ENCODE peak calls at places on chromosomes 7 and 10, in five cellular contexts. B, I, Q, Z and E are unnamed samples.

GRCh38 chr7:140029072-140029471 is 33.7 kb downstream of the PARP12 start:
- DNase-seq in Q (no peak), Z (no peak), I (no peak), B (no peak), E (no peak)

GRCh38 chr10:4646546-4646945 is 179.5 kb upstream of the AKR1E2 start:
- DNase-seq in Z (no peak), Q (no peak), B (no peak), I (no peak), E (no peak)

GRCh38 chr10:13115832-13116793 is 16.1 kb downstream of the OPTN start:
- DNase-seq in Q (no peak), B (no peak), I (peak; percentile 59), Z (no peak), E (no peak)

GRCh38 chr10:116888380-116889055 is 39.2 kb downstream of the ENO4 start:
- DNase-seq in Q (peak; percentile 61), Z (no peak), B (peak; percentile 56), I (peak; percentile 83), E (no peak)

GRCh38 chr10:128879030-128879429 is 588.0 kb upstream of the MGMT start:
- DNase-seq in I (no peak), B (no peak), Q (no peak), Z (no peak), E (no peak)

GRCh38 chr10:101694056-101694673 is 805 bp downstream of the FBXW4 start:
- DNase-seq in B (no peak), Z (peak; percentile 58), Q (peak; percentile 76), I (peak; percentile 84), E (peak; percentile 88)

GRCh38 chr10:103653581-103654020 is 160.1 kb downstream of the NEURL1 start:
- DNase-seq in I (peak; percentile 75), Z (no peak), Q (no peak), B (no peak), E (no peak)

GRCh38 chr7:101238226-101239182 is 902 bp upstream of the CLDN15 start:
- DNase-seq in B (no peak), I (peak; percentile 56), Q (no peak), Z (no peak), E (no peak)

GRCh38 chr7:98165827-98166667 is 45.2 kb upstream of the BHLHA15 start:
- DNase-seq in B (peak; percentile 7), Q (peak; percentile 46), I (peak; percentile 78), Z (peak; percentile 45), E (peak; percentile 10)

GRCh38 chr7:32536585-32536984 is 41.3 kb downstream of the AVL9 start:
- DNase-seq in Z (no peak), Q (peak; percentile 43), B (peak; percentile 29), I (no peak), E (no peak)

GRCh38 chr7:65285906-65286864 is 87.5 kb upstream of the ZNF92 start:
- DNase-seq in Q (no peak), Z (no peak), B (no peak), I (no peak), E (no peak)

GRCh38 chr7:98555403-98555802 is 61.7 kb upstream of the NPTX2 start:
- DNase-seq in Q (no peak), I (peak; percentile 75), B (no peak), Z (no peak), E (no peak)

GRCh38 chr7:104106106-104106505 is 101.7 kb downstream of the ORC5 start:
- DNase-seq in Z (no peak), B (no peak), I (no peak), Q (no peak), E (no peak)
- TF ChIP-seq POLR2A in Z (no peak), B (no peak), I (no peak), Q (no peak), E (no peak)

GRCh38 chr10:50992972-50993766 is 81.1 kb upstream of the PRKG1 start:
- DNase-seq in I (no peak), B (no peak), Q (no peak), Z (peak; percentile 29), E (no peak)
- TF ChIP-seq POLR2A in I (no peak), B (no peak), Q (no peak), Z (no peak), E (no peak)

DNA sequence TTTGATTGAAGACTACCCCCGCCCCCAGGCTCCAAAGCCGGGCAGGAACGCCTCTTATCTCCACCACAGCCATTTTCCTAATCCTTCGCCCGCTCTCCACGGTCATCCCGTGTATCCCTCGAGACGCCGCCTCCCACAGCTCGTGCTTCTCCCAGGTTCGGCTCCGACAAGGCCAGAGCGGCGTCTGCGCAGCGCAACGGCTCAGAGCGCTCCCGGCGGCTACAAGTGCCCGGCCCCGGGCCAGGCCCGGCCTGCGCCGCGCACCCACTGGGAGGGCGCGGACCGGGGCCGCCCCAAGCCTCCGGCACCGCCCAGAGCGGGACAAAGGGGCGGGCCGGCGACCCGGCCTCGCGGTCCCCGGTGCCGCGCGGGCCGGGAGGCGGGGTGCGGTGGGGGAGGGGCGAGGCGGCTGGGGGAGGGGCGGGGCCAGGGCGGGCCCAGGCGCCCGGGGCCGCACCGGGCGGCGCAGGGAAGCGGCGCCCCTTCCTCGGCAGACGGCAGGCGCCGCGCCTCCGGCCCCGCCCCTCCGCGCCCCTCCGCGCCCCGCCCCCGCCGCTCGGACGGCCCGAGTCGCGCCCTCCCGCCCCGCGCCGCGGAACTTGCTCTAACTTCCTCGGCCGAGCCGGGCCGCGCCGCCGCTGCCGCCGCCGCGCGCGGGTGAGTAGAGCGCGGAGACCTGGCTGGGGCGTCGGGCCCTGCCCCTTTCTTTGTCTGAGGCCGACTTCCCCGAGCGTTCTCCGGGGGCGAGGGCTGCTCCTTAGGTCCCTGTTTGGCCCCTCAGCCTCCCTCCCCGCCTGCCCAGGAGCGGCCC is at the start of gene TSPAN14:
- DNase-seq in Z (peak; percentile 88), Q (peak; percentile 79), I (peak; percentile 93), B (no peak), E (peak; percentile 94)
- TF ChIP-seq POLR2A in Z (peak; percentile 67), Q (peak; percentile 86), I (peak; percentile 69), B (peak; percentile 43), E (peak; percentile 43)

GRCh38 chr10:79399242-79399831 is 46.1 kb downstream of the ZCCHC24 start:
- DNase-seq in Q (no peak), B (no peak), I (peak; percentile 83), Z (peak; percentile 91), E (peak; percentile 45)
- TF ChIP-seq POLR2A in Q (no peak), B (no peak), I (no peak), Z (no peak), E (no peak)

DNA sequence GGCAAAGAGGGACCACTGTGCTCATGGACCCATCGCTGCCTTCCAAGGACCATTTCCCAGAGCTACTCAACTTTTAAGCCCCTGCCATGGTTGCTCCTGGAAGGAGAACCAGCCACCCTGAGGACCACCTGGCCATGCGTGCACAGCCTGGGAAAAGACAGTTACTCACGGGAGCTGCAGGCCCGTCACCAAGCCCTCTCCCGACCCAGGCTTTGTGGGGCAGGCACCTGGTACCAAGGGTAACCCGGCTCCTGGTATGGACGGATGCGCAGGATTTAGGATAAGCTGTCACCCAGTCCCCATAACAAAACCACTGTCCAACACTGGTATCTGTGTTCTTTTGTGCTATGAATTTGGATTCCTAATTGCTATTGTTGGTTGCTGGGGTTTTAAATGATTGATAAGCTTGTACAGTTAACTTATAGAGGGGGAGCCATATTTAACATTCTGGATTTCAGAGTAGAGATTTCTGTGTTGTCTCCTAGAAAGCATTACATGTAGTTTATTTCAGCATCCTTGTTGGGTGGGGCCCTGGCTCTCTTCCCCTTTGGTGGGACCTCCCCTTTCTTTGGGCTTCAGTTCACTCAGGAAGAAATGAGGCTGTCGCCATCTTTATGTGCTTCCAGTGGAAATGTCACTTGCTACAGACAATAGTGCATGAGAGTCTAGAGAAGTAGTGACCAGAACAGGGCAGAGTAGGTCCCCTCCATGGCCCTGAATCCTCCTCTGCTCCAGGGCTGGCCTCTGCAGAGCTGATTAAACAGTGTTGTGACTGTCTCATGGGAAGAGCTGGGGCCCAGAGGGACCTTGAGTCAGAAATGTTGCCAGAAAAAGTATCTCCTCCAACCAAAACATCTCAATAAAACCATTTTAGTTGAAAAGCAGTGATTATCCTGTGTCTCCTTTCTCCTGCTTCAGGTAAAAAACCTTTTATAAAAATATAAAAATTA is 19.4 kb downstream of the LAT2 start:
- DNase-seq in Q (no peak), B (no peak), I (no peak), Z (no peak), E (no peak)
- TF ChIP-seq POLR2A in Q (no peak), B (no peak), I (no peak), Z (no peak), E (no peak)

DNA sequence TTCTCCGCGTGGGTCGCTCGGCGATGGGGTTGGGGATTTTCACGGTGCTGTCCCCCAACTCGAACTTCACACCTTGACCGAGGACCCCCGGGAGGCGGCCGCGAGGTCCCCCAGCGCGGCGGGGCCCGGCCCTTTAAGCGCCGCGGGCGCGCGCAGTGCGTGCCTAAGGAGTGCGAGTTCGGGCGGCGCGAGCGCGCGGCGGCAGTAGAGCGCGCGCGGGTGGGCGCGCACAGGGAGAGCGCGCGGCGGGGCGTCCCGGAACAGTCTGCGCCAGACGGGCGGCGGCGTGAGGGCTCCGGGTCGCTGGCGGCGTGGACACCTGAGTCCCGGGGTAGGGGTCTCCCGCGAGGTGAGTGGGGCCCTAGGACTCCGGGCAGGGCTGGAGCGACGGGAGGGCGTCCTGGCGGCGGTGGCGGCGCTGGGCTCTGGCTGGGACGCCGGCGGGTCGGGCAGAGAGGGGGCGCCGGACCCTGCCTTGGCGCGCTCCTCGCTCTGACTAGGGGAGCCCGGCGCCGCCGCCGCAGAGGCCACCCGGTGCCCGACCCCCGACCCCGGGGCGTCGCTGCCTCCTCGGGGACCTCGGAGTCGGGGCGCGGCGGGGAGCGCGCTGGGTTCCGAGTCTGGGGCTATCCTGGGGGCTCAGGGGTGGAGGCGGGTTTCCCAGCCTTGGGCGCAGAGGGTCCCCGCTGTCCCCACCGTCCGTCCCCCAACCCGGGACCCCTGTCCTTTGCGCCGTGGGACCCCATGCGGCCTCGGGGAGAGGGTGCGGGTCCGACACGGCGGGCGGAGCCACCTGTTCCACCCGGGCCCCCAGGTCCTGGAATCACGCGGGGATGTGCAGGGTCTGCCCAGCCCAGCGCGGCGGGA is at the start of gene PROSER2:
- DNase-seq in Q (peak; percentile 77), B (peak; percentile 27), Z (peak; percentile 49), I (peak; percentile 52), E (peak; percentile 85)
- TF ChIP-seq POLR2A in Q (peak; percentile 80), B (peak; percentile 75), Z (peak; percentile 59), I (peak; percentile 54), E (peak; percentile 66)

GRCh38 chr7:75738604-75738974 is at the start of gene HIP1:
- DNase-seq in Z (no peak), I (no peak), Q (no peak), B (no peak), E (no peak)
- TF ChIP-seq POLR2A in Z (peak; percentile 57), I (peak; percentile 10), Q (peak; percentile 31), B (no peak), E (no peak)

DNA sequence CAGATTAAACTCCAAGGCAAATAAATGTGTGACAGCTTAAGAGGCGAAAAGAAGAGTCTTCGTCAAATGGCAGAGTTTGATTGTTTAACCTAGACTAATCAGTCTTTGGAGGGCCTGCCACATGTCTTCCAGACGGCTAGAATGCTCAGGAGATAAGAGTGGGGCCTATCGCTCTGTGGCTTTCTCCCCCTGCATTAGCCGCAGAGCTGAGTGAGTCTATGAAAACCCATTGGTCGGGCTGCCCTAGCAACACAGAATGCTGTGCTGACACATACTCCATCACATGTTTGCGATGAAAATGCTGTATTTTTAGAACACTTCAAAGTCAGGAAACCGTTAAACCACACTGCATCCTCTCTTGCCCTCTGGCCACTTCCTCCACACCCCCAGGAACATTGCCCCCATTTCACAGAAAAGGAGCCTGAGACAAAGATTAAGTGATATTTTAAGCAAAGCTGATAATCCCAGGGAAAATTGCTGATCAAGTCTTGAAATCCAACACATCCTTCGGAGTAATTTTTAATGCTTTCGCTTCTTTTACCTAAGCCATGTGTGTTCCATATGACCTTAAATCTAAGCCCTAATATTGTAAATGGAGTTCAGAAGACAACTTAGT is 161.0 kb downstream of the CELF2 start:
- DNase-seq in I (peak; percentile 91), Z (peak; percentile 58), Q (no peak), B (no peak), E (peak; percentile 80)
- TF ChIP-seq POLR2A in I (no peak), Z (no peak), Q (no peak), B (no peak), E (peak; percentile 53)